ENCODE peak calls at places on chromosomes 13 and 19, in five cellular contexts. X is Caki2; O is substantia nigra; Y is activated naive CD4-positive, alpha-beta T cell treated with Interleukin-2 at 50 U/mL for 16 hours; F is right lobe of liver. G is an unnamed sample.

GRCh38 chr19:40253611-40254092 is 27.2 kb upstream of the CCNP start:
- DNase-seq in X (no peak), F (no peak), O (no peak), Y (no peak), G (no peak)

GRCh38 chr13:19587635-19588300 is 26.4 kb upstream of the TPTE2 start:
- DNase-seq in O (no peak), Y (peak), F (no peak), X (peak), G (peak)

GRCh38 chr13:32940601-32941000 is 75.6 kb upstream of the KL start:
- DNase-seq in O (peak), F (no peak), X (no peak), Y (no peak), G (no peak)

GRCh38 chr13:60328073-60328472 is 68.9 kb upstream of the TDRD3 start:
- DNase-seq in O (no peak), F (no peak), X (no peak), Y (no peak), G (no peak)

GRCh38 chr19:21127898-21128297 is 13.9 kb upstream of the ZNF431 start:
- DNase-seq in O (no peak), X (no peak), F (no peak), Y (no peak), G (no peak)

GRCh38 chr19:41697198-41697855 is 9.3 kb upstream of the CEACAM7 start:
- DNase-seq in Y (no peak), O (no peak), F (peak), X (no peak), G (no peak)

GRCh38 chr19:14097532-14098151 is 7.1 kb upstream of the SAMD1 start:
- DNase-seq in X (no peak), F (no peak), O (no peak), Y (no peak), G (no peak)

GRCh38 chr19:12295191-12295590 is 508 bp upstream of the ZNF44 start:
- DNase-seq in F (no peak), X (peak), O (no peak), Y (no peak), G (no peak)

GRCh38 chr19:2834294-2834871 is 6.9 kb upstream of the ZNF555 start:
- DNase-seq in X (no peak), O (no peak), F (no peak), Y (no peak), G (no peak)

GRCh38 chr19:15463865-15464371 is 426 bp downstream of the RASAL3 start:
- DNase-seq in Y (peak), F (no peak), O (peak), X (no peak), G (no peak)

GRCh38 chr13:23645851-23646250 is 75.6 kb downstream of the TNFRSF19 start:
- DNase-seq in X (no peak), O (no peak), F (no peak), Y (no peak), G (no peak)